ENCODE peak calls at places on chromosomes 16 and 17, in four cellular contexts. Z, A, L and Q are unnamed samples.
A peak's percentile ranks its signal among the peaks of the same experiment; 100 is the strongest.

GRCh38 chr17:81388612-81389367 is 6.5 kb upstream of the BAHCC1 start:
- DNase-seq in Z (no peak), A (peak; percentile 37), L (no peak), Q (no peak)

GRCh38 chr16:2003827-2004641 is 5.6 kb downstream of the ZNF598 start:
- DNase-seq in Z (peak; percentile 81), A (peak; percentile 77), L (peak; percentile 87), Q (peak; percentile 90)

GRCh38 chr16:7177875-7178274 is 154.8 kb upstream of the RBFOX1 start:
- DNase-seq in Z (no peak), A (no peak), L (no peak), Q (no peak)

GRCh38 chr16:70638814-70639792 is 7.3 kb upstream of the IL34 start:
- DNase-seq in Z (no peak), A (peak; percentile 49), L (no peak), Q (no peak)

GRCh38 chr16:85947511-85948509 is 48.8 kb downstream of the IRF8 start:
- DNase-seq in Z (no peak), A (no peak), L (no peak), Q (no peak)

GRCh38 chr17:27968206-27968732 is 74.2 kb upstream of the NLK start:
- DNase-seq in Z (no peak), A (no peak), L (no peak), Q (no peak)

GRCh38 chr16:85304337-85304736 is 192.1 kb upstream of the CIBAR2 start:
- DNase-seq in Z (no peak), A (no peak), L (no peak), Q (no peak)

GRCh38 chr17:81250286-81251090 is 11.4 kb downstream of the NDUFAF8 start:
- DNase-seq in Z (no peak), A (no peak), L (no peak), Q (no peak)

GRCh38 chr17:35373984-35374765 is 754 bp upstream of the SLFN11 start:
- DNase-seq in Z (peak; percentile 61), A (peak; percentile 64), L (peak; percentile 40), Q (peak; percentile 54)

GRCh38 chr17:7703584-7704574 is 1.1 kb upstream of the EFNB3 start:
- DNase-seq in Z (no peak), A (no peak), L (peak; percentile 34), Q (no peak)

GRCh38 chr16:74117798-74118197 is 178.8 kb upstream of the PSMD7 start:
- DNase-seq in Z (no peak), A (no peak), L (no peak), Q (no peak)

GRCh38 chr16:5025171-5025632 is 8.5 kb downstream of the NAGPA start:
- DNase-seq in Z (no peak), A (no peak), L (peak; percentile 49), Q (no peak)

GRCh38 chr17:73956595-73957465 is 246.6 kb upstream of the RPL38 start:
- DNase-seq in Z (no peak), A (no peak), L (peak; percentile 88), Q (peak; percentile 40)

GRCh38 chr17:75152971-75153853 is 1.1 kb downstream of the JPT1 start:
- DNase-seq in Z (peak; percentile 26), A (no peak), L (peak; percentile 70), Q (no peak)
- H3K27ac ChIP-seq in Z (peak overlapping the region; percentile 43), A (no peak overlapping the region), L (peak overlapping the region; percentile 85), Q (no peak overlapping the region)

DNA sequence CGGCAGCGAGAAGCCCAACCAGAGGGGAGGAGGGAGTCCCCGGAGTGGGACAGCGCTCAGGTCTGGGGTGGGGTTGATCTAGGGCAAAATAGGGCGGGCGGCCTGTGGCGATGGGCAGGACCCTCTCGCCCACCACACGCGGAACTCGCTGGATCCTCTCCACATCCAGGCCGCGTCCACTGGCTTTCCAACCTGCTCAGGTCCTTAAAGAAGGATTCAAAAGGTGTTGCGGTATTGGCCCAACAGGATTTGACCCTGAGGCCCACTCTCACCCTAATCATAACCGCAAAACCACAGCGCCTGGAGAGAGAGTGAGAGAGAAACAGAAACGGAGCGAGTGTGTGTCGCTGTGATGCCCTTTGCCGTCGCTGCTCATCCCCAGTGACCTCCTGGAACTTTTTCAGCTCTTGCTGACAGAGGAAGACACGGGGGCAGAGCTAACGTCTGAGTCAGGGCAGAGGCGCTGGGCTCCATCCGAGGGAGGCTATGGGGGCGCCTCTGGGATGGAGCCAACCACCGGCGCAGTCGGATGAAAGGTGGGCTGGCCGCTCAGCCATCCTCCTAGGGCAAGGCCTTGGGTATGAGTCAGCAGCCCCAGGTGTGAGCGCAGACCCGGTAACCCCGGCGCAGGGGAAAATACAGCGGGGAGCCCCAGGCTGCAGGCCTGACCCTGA is 16.7 kb upstream of the OR1F1 start:
- DNase-seq in Z (no peak), A (no peak), L (no peak), Q (no peak)
- H3K4me3 ChIP-seq in Z (no peak overlapping the region), A (no peak overlapping the region), L (no peak overlapping the region), Q (no peak overlapping the region)

DNA sequence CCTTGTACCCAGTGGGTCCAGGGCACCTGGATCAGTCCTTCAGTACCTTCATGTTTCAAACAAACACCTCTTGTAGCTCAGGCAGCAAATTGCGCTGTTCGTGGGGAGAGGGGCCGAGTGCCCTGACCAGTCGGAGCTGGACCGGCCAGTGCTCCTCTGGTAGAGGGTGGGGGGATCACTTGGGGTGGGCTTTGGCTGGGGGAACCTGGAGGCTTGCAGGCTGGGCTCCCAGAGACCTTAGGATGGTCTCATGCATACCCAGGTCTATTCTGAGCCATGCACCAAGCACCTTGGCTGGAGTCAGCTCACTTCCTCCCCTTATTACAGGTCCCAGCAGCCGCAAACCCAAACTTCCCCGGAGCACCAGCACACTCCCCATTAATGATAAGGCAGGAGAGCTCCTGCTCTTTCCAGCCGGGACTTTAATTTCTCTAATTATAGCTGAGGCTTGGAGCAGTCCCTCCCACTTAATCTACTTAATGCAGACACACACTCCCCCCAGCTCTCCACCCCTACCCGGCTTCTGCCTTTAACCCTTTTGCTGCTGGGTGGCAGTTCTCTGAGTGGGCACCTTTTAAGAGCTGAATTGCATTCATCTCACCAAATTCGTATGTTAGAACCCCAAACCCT is 26.3 kb upstream of the MGAT5B start:
- DNase-seq in Z (no peak), A (no peak), L (peak; percentile 40), Q (no peak)
- H3K27ac ChIP-seq in Z (no peak overlapping the region), A (no peak overlapping the region), L (peak overlapping the region; percentile 11), Q (no peak overlapping the region)

GRCh38 chr16:23368469-23368868 is 66.4 kb downstream of the SCNN1B start:
- DNase-seq in Z (no peak), A (no peak), L (no peak), Q (no peak)

GRCh38 chr16:23367988-23368387 is 65.9 kb downstream of the SCNN1B start:
- DNase-seq in Z (no peak), A (no peak), L (no peak), Q (no peak)

GRCh38 chr16:23365602-23366240 is 63.6 kb downstream of the SCNN1B start:
- DNase-seq in Z (peak; percentile 69), A (no peak), L (no peak), Q (no peak)

GRCh38 chr16:23369416-23369815 is 67.3 kb downstream of the SCNN1B start:
- DNase-seq in Z (no peak), A (no peak), L (no peak), Q (no peak)

DNA sequence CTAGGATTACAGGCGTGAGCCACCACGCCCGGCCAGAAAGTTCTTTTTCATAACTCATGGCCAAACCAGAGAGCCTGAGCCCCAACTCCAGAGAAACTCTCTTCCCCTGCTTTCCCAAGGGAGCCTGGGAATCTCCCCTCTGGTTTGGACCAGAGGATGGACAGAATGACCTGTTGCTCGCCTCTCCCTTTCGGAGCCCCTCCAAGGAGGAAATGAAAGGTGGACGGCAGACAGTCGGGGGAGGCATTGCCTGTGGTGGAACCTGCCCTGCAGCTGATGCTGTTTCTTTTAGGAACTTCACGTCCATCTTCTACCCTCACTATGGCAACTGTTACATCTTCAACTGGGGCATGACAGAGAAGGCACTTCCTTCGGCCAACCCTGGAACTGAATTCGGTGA is 65.5 kb downstream of the SCNN1B start:
- DNase-seq in Z (no peak), A (no peak), L (no peak), Q (no peak)
- H3K4me3 ChIP-seq in Z (no peak overlapping the region), A (no peak overlapping the region), L (no peak overlapping the region), Q (no peak overlapping the region)

DNA sequence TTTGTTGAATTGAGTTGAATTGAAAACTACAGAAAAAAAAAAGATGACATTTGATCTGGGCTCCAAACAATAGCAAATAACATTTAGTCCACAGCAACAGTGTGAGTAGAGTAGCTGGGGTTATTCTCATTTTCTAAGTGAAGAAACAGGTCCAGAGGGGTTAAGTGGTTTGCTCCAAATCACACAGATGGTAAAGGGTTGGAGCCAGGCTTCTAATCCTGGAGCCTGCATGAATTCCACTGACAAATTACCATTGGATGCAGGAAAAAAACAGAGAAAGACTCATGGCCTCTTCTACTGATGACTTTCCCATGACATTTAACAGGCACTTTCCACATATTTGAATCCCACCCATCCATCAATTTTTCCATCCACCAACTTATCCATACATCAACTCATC is 182.4 kb downstream of the HS3ST4 start:
- DNase-seq in Z (no peak), A (no peak), L (no peak), Q (no peak)
- H3K27ac ChIP-seq in Z (no peak overlapping the region), A (no peak overlapping the region), L (no peak overlapping the region), Q (no peak overlapping the region)

GRCh38 chr16:68246121-68246520 is 948 bp downstream of the PLA2G15 start:
- DNase-seq in Z (no peak), A (no peak), L (no peak), Q (no peak)

GRCh38 chr16:68246671-68247070 is 1.5 kb downstream of the PLA2G15 start:
- DNase-seq in Z (no peak), A (no peak), L (no peak), Q (no peak)

GRCh38 chr16:68247932-68248331 is 2.8 kb downstream of the PLA2G15 start:
- DNase-seq in Z (no peak), A (no peak), L (no peak), Q (no peak)

GRCh38 chr16:68249361-68249760 is 4.2 kb downstream of the PLA2G15 start:
- DNase-seq in Z (no peak), A (no peak), L (no peak), Q (no peak)

GRCh38 chr16:68247400-68247799 is 2.2 kb downstream of the PLA2G15 start:
- DNase-seq in Z (no peak), A (no peak), L (no peak), Q (no peak)
- H3K4me3 ChIP-seq in Z (no peak overlapping the region), A (no peak overlapping the region), L (no peak overlapping the region), Q (no peak overlapping the region)

GRCh38 chr16:88856122-88856827 is 472 bp downstream of the GALNS start:
- DNase-seq in Z (peak; percentile 14), A (peak; percentile 42), L (no peak), Q (peak; percentile 34)
- H3K27ac ChIP-seq in Z (peak overlapping the region; percentile 56), A (peak overlapping the region; percentile 76), L (peak overlapping the region; percentile 81), Q (peak overlapping the region; percentile 79)

DNA sequence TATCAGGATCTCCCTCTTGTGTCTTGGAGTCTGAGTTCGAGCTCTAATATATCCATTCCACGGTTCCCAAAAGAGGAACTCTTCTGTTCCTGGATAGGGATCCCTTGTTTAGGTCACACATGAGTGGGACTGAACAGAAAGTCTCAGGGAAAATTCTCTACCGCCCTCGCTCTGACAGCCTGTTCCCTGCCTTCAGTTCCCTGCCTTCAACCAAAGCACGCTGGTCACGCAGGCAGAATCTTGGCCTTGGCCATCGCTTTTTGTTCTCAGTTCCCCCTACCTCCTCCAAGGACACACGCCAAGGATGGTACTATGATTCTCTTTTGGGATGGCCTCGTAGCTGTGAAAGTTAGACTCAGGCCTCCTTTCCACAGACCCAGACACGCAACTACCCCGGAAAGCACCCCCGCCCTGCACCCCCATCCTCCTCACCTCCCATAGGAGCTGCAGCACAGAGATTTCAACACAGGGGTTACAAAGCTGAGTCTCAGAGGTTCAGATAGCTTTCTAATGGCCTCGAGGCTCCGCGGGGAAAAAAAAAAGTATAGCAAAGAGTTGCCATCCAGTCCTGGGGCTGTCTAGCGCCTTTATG is 1.5 kb upstream of the SHISA6 start:
- DNase-seq in Z (no peak), A (no peak), L (no peak), Q (no peak)
- H3K4me3 ChIP-seq in Z (no peak overlapping the region), A (peak overlapping the region; percentile 35), L (no peak overlapping the region), Q (no peak overlapping the region)

GRCh38 chr17:68580236-68580903 is 20.8 kb downstream of the FAM20A start:
- DNase-seq in Z (no peak), A (peak; percentile 48), L (no peak), Q (peak; percentile 84)
- H3K27ac ChIP-seq in Z (no peak overlapping the region), A (peak overlapping the region; percentile 70), L (no peak overlapping the region), Q (no peak overlapping the region)